ENCODE peak calls at places on chromosome 1, in eight cellular contexts. N is NCI-H187 treated with DMSO at 0.1 percent for 48 hours, B is T47D, V is NCI-H1417, Z is AG10803, O is HS-5, U is adrenal gland, Q is memory B cell. D is an unnamed sample.

GRCh38 chr1:235941852-235942624 is 75.3 kb upstream of the LYST start:
- DNase-seq in N (no peak), B (peak), V (no peak), Z (peak), O (no peak), U (no peak), Q (no peak), D (no peak)

GRCh38 chr1:79682478-79682877 is 675.9 kb upstream of the ADGRL4 start:
- DNase-seq in N (no peak), B (no peak), V (no peak), Z (no peak), O (no peak), U (no peak), Q (no peak), D (no peak)

GRCh38 chr1:174289644-174290310 is 130.5 kb downstream of the RABGAP1L start:
- DNase-seq in N (no peak), B (no peak), V (no peak), Z (no peak), O (no peak), U (no peak), Q (no peak), D (no peak)

GRCh38 chr1:23166854-23167253 is 1.8 kb downstream of the LUZP1 start:
- DNase-seq in N (no peak), B (no peak), V (no peak), Z (no peak), O (no peak), U (no peak), Q (no peak), D (no peak)

GRCh38 chr1:162310337-162310736 is 66.3 kb downstream of the SPATA46 start:
- DNase-seq in N (no peak), B (no peak), V (no peak), Z (no peak), O (peak), U (no peak), Q (no peak), D (no peak)

GRCh38 chr1:214548988-214549387 is 2.4 kb downstream of the PTPN14 start:
- DNase-seq in N (no peak), B (peak), V (no peak), Z (peak), O (no peak), U (peak), Q (no peak), D (no peak)

GRCh38 chr1:24857528-24858133 is 72.4 kb downstream of the RUNX3 start:
- DNase-seq in N (no peak), B (peak), V (no peak), Z (no peak), O (no peak), U (no peak), Q (peak), D (no peak)

GRCh38 chr1:155969377-155969791 is 9.0 kb downstream of the ARHGEF2 start:
- DNase-seq in N (no peak), B (no peak), V (no peak), Z (no peak), O (no peak), U (no peak), Q (no peak), D (no peak)

GRCh38 chr1:107575226-107575625 is 389.8 kb downstream of the VAV3 start:
- DNase-seq in N (no peak), B (no peak), V (no peak), Z (no peak), O (no peak), U (no peak), Q (no peak), D (no peak)

GRCh38 chr1:1599919-1600860 is at the start of gene FNDC10:
- DNase-seq in N (no peak), B (no peak), V (peak), Z (no peak), O (no peak), U (no peak), Q (no peak), D (no peak)

GRCh38 chr1:224510880-224511645 is 76.5 kb upstream of the WDR26 start:
- DNase-seq in N (no peak), B (peak), V (no peak), Z (peak), O (no peak), U (no peak), Q (no peak), D (no peak)

GRCh38 chr1:235888119-235888643 is 21.5 kb upstream of the LYST start:
- DNase-seq in N (no peak), B (no peak), V (no peak), Z (no peak), O (no peak), U (no peak), Q (no peak), D (peak)

GRCh38 chr1:245298781-245299180 is 144.0 kb downstream of the KIF26B start:
- DNase-seq in N (no peak), B (peak), V (no peak), Z (peak), O (no peak), U (no peak), Q (no peak), D (no peak)

GRCh38 chr1:47439151-47440051 is 1.6 kb downstream of the FOXD2 start:
- DNase-seq in N (no peak), B (peak), V (no peak), Z (no peak), O (no peak), U (no peak), Q (no peak), D (no peak)